ENCODE peak calls at places on chromosomes 1 and 21, in four cellular contexts. Q is epithelial cell of esophagus, D is mucosa of descending colon, R is psoas muscle. J is an unnamed sample.

GRCh38 chr1:108617008-108617723 is 43.7 kb downstream of the HENMT1 start:
- DNase-seq in R (no peak), Q (no peak), D (no peak), J (no peak)

GRCh38 chr1:103986792-103987191 is 237.1 kb downstream of the AMY1C start:
- DNase-seq in R (no peak), Q (no peak), D (no peak), J (no peak)

GRCh38 chr1:26084844-26085243 is 17.4 kb upstream of the TRIM63 start:
- DNase-seq in Q (no peak), D (no peak), R (no peak), J (no peak)

GRCh38 chr21:33707846-33708245 is 65.5 kb downstream of the ITSN1 start:
- DNase-seq in Q (no peak), R (no peak), D (no peak), J (no peak)

GRCh38 chr1:1440941-1441888 is 5.7 kb downstream of the VWA1 start:
- DNase-seq in D (peak; percentile 75), R (peak; percentile 80), Q (no peak), J (peak; percentile 65)

GRCh38 chr21:39353295-39353694 is 4.4 kb upstream of the HMGN1 start:
- DNase-seq in R (no peak), D (no peak), Q (no peak), J (no peak)

GRCh38 chr1:79089946-79090345 is 83.4 kb upstream of the ADGRL4 start:
- DNase-seq in D (no peak), Q (peak; percentile 80), R (no peak), J (no peak)

GRCh38 chr1:24506706-24507422 is 4.2 kb downstream of the RCAN3 start:
- DNase-seq in Q (no peak), D (no peak), R (no peak), J (no peak)

GRCh38 chr1:201128962-201129361 is 2.0 kb upstream of the ASCL5 start:
- DNase-seq in R (peak; percentile 34), Q (no peak), D (no peak), J (no peak)

GRCh38 chr1:67460648-67461500 is 30.7 kb upstream of the SERBP1 start:
- DNase-seq in R (peak; percentile 83), D (no peak), Q (peak; percentile 46), J (no peak)

GRCh38 chr1:226309398-226310122 is 596 bp upstream of the LIN9 start:
- DNase-seq in R (no peak), D (no peak), Q (no peak), J (no peak)

GRCh38 chr1:58190614-58191013 is 355.9 kb downstream of the OMA1 start:
- DNase-seq in Q (no peak), D (no peak), R (no peak), J (no peak)

GRCh38 chr1:164880199-164880598 is 321.2 kb downstream of the PBX1 start:
- DNase-seq in Q (peak; percentile 59), D (no peak), R (no peak), J (no peak)

GRCh38 chr1:31798433-31799195 is 17.2 kb downstream of the SPOCD1 start:
- DNase-seq in R (peak; percentile 45), Q (peak; percentile 89), D (no peak), J (peak; percentile 32)

DNA sequence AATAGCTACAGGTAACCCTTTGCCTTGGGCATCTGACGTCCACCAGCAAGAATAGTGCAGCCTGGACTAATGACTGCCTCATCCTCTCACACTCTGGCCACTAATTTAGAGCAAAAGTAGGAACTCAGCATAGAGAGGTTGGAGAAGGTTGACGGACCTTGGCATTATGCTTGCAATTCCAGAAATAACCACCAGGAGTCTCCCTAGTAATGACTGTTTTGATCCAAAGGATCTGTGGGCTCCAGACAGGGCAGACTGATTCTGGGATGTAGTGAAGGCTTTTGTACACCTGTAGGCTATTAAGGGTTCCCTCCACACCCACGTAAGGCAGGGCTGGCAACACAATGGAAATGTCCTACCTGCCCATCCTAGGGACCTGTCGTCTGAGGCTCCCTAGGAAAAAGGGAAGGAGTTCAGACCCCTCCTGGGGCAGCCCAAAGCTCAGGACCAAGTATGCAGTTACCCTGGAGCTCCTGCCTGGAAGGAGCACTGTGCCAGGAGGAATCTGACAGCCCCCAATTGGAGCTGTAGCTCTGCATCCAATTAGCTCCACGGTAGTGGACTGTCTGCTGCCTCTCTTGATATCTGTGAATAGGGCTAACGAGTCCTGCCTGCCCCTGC is 91.0 kb upstream of the TMEM51 start:
- DNase-seq in D (no peak), Q (no peak), R (no peak), J (no peak)
- TF ChIP-seq CTCF in D (peak; percentile 26), Q (peak; percentile 50), R (no peak), J (peak; percentile 75)

GRCh38 chr1:115166531-115167091 is 77.3 kb upstream of the TSPAN2 start:
- DNase-seq in R (no peak), Q (peak; percentile 55), D (no peak), J (no peak)
- TF ChIP-seq CTCF in R (no peak), Q (no peak), D (no peak), J (no peak)

GRCh38 chr1:37703061-37703460 is 10.7 kb downstream of the CDCA8 start:
- DNase-seq in Q (no peak), D (no peak), R (no peak), J (no peak)
- TF ChIP-seq CTCF in Q (no peak), D (no peak), R (no peak), J (no peak)

GRCh38 chr1:29415861-29416260 is 179.5 kb downstream of the PTPRU start:
- DNase-seq in R (no peak), Q (no peak), D (no peak), J (no peak)

GRCh38 chr1:29413661-29414060 is 177.3 kb downstream of the PTPRU start:
- DNase-seq in R (no peak), Q (no peak), D (no peak), J (no peak)

GRCh38 chr1:29416267-29416666 is 179.9 kb downstream of the PTPRU start:
- DNase-seq in Q (no peak), D (no peak), R (no peak), J (no peak)

GRCh38 chr1:29414091-29414490 is 177.8 kb downstream of the PTPRU start:
- DNase-seq in D (no peak), Q (no peak), R (no peak), J (no peak)

GRCh38 chr1:29415156-29415830 is 179.0 kb downstream of the PTPRU start:
- DNase-seq in R (no peak), Q (no peak), D (no peak), J (no peak)
- TF ChIP-seq CTCF in R (no peak), Q (peak; percentile 8), D (no peak), J (no peak)

GRCh38 chr1:8891405-8891804 is 12.9 kb upstream of the ENO1 start:
- DNase-seq in Q (no peak), R (no peak), D (no peak), J (no peak)

GRCh38 chr1:8886589-8886988 is 8.1 kb upstream of the ENO1 start:
- DNase-seq in Q (no peak), R (no peak), D (no peak), J (no peak)

GRCh38 chr1:8889103-8889846 is 10.8 kb upstream of the ENO1 start:
- DNase-seq in Q (no peak), R (no peak), D (no peak), J (no peak)

GRCh38 chr1:8889925-8890785 is 11.7 kb upstream of the ENO1 start:
- DNase-seq in Q (peak; percentile 79), D (peak; percentile 62), R (peak; percentile 93), J (no peak)

GRCh38 chr1:8892026-8892425 is 13.5 kb upstream of the ENO1 start:
- DNase-seq in D (no peak), Q (no peak), R (no peak), J (no peak)
- TF ChIP-seq CTCF in D (no peak), Q (no peak), R (no peak), J (no peak)

DNA sequence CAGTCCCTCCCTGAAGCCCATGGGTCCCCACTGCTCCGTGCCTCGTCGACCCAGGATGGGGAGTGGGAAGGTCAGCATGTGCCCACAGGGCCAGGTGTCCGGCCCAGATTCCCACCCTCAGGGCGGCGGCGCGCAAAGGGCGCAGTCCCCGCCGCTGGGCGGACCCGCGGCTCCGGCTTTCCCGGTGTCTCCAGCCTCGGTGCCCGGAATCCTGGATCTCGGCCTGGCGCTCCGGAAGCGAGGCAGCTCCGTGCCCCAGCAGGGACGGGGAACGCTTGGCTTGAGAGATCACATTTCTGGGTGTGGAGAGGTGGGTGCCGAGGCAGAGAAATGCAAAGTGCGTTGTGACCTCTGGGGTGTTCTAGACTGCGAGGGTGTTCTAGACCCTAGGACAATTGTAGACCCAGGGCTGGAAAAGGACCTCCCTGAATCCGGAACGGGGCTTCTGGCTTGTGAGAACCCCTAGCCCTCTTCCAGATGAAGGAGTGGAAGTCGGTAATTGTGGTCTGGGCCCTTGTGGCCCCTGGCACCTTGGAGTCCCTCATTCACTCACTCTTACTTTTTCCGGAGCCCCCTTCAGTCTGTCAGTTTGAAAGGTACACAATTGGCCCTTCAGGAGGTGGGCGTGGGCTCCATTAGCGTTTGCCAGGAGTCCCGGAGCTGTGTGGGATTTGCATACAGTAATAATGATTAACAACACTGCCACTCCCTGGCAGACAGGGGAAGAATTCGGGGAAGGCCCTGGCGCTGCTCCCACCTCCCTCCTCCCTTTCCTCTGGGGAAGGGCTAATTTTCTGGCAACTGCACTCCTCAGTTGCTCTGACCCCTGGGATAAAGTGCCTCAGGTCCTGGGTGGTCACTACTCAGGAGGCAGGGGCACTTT is 1.7 kb upstream of the KCND3 start:
- DNase-seq in D (peak; percentile 58), R (peak; percentile 87), Q (peak; percentile 76), J (no peak)
- TF ChIP-seq CTCF in D (no peak), R (peak; percentile 46), Q (peak; percentile 60), J (no peak)